ENCODE peak calls at places on chromosomes 12 and 14, in seven cellular contexts. One of them, this sample, is unnamed.

GRCh38 chr12:32131666-32132065 is 25.0 kb downstream of the BICD1 start:
- DNase-seq in left ventricle myocardium inferior: no peak
- DNase-seq in psoas muscle: no peak
- DNase-seq in BJ: no peak
- DNase-seq in ovary: no peak
- DNase-seq in tibial nerve: no peak
- DNase-seq in keratinocyte: no peak
- DNase-seq in this sample: no peak

GRCh38 chr12:1083888-1084262 is 92.9 kb downstream of the ERC1 start:
- DNase-seq in left ventricle myocardium inferior: no peak
- DNase-seq in psoas muscle: no peak
- DNase-seq in BJ: peak; percentile 52
- DNase-seq in ovary: no peak
- DNase-seq in tibial nerve: no peak
- DNase-seq in keratinocyte: no peak
- DNase-seq in this sample: no peak

GRCh38 chr14:65179918-65180724 is 77.8 kb upstream of the MAX start:
- DNase-seq in left ventricle myocardium inferior: peak; percentile 32
- DNase-seq in psoas muscle: peak; percentile 65
- DNase-seq in BJ: no peak
- DNase-seq in ovary: peak; percentile 59
- DNase-seq in tibial nerve: no peak
- DNase-seq in keratinocyte: peak; percentile 87
- DNase-seq in this sample: no peak

GRCh38 chr12:83527700-83528281 is 841.1 kb downstream of the TMTC2 start:
- DNase-seq in left ventricle myocardium inferior: no peak
- DNase-seq in psoas muscle: no peak
- DNase-seq in BJ: no peak
- DNase-seq in ovary: no peak
- DNase-seq in tibial nerve: no peak
- DNase-seq in keratinocyte: no peak
- DNase-seq in this sample: no peak

GRCh38 chr12:9367201-9367600 is 159.0 kb upstream of the PZP start:
- DNase-seq in left ventricle myocardium inferior: no peak
- DNase-seq in psoas muscle: no peak
- DNase-seq in BJ: no peak
- DNase-seq in ovary: no peak
- DNase-seq in tibial nerve: no peak
- DNase-seq in keratinocyte: no peak
- DNase-seq in this sample: no peak

GRCh38 chr12:64965920-64966319 is 141.5 kb downstream of the TBC1D30 start:
- DNase-seq in left ventricle myocardium inferior: no peak
- DNase-seq in psoas muscle: no peak
- DNase-seq in BJ: no peak
- DNase-seq in ovary: no peak
- DNase-seq in tibial nerve: no peak
- DNase-seq in keratinocyte: no peak
- DNase-seq in this sample: no peak

GRCh38 chr12:46367351-46368029 is 5.1 kb downstream of the SLC38A2 start:
- DNase-seq in left ventricle myocardium inferior: no peak
- DNase-seq in psoas muscle: no peak
- DNase-seq in BJ: no peak
- DNase-seq in ovary: no peak
- DNase-seq in tibial nerve: no peak
- DNase-seq in keratinocyte: no peak
- DNase-seq in this sample: no peak

GRCh38 chr12:118715647-118716046 is 265.7 kb upstream of the SRRM4 start:
- DNase-seq in left ventricle myocardium inferior: no peak
- DNase-seq in psoas muscle: no peak
- DNase-seq in BJ: no peak
- DNase-seq in ovary: no peak
- DNase-seq in tibial nerve: no peak
- DNase-seq in keratinocyte: no peak
- DNase-seq in this sample: no peak

GRCh38 chr14:47790477-47790876 is 115.1 kb upstream of the MDGA2 start:
- DNase-seq in left ventricle myocardium inferior: no peak
- DNase-seq in psoas muscle: no peak
- DNase-seq in BJ: no peak
- DNase-seq in ovary: no peak
- DNase-seq in tibial nerve: no peak
- DNase-seq in keratinocyte: no peak
- DNase-seq in this sample: no peak

GRCh38 chr14:24095196-24096068 is 1.3 kb downstream of the PCK2 start:
- DNase-seq in left ventricle myocardium inferior: peak; percentile 43
- DNase-seq in psoas muscle: peak; percentile 70
- DNase-seq in BJ: peak; percentile 29
- DNase-seq in ovary: peak; percentile 31
- DNase-seq in tibial nerve: peak; percentile 37
- DNase-seq in keratinocyte: no peak
- DNase-seq in this sample: peak; percentile 65

GRCh38 chr14:42174357-42174756 is 567.7 kb downstream of the LRFN5 start:
- DNase-seq in left ventricle myocardium inferior: no peak
- DNase-seq in psoas muscle: no peak
- DNase-seq in BJ: no peak
- DNase-seq in ovary: no peak
- DNase-seq in tibial nerve: no peak
- DNase-seq in keratinocyte: no peak
- DNase-seq in this sample: no peak

GRCh38 chr12:24889403-24889802 is 59.5 kb downstream of the BCAT1 start:
- DNase-seq in left ventricle myocardium inferior: no peak
- DNase-seq in psoas muscle: no peak
- DNase-seq in BJ: no peak
- DNase-seq in ovary: no peak
- DNase-seq in tibial nerve: no peak
- DNase-seq in keratinocyte: no peak
- DNase-seq in this sample: no peak

GRCh38 chr12:104632724-104633181 is 176.0 kb downstream of the CHST11 start:
- DNase-seq in left ventricle myocardium inferior: no peak
- DNase-seq in psoas muscle: no peak
- DNase-seq in BJ: no peak
- DNase-seq in ovary: no peak
- DNase-seq in tibial nerve: no peak
- DNase-seq in keratinocyte: no peak
- DNase-seq in this sample: no peak

GRCh38 chr12:45477526-45477925 is 252.0 kb upstream of the ARID2 start:
- DNase-seq in left ventricle myocardium inferior: no peak
- DNase-seq in psoas muscle: no peak
- DNase-seq in BJ: no peak
- DNase-seq in ovary: no peak
- DNase-seq in tibial nerve: no peak
- DNase-seq in keratinocyte: no peak
- DNase-seq in this sample: no peak

GRCh38 chr12:116598341-116599284 is 39.4 kb downstream of the MAP1LC3B2 start:
- DNase-seq in left ventricle myocardium inferior: peak; percentile 21
- DNase-seq in psoas muscle: no peak
- DNase-seq in BJ: no peak
- DNase-seq in ovary: peak; percentile 57
- DNase-seq in tibial nerve: no peak
- DNase-seq in keratinocyte: no peak
- DNase-seq in this sample: no peak

GRCh38 chr12:57541717-57542116 is 5.3 kb downstream of the DCTN2 start:
- DNase-seq in left ventricle myocardium inferior: no peak
- DNase-seq in psoas muscle: no peak
- DNase-seq in BJ: no peak
- DNase-seq in ovary: no peak
- DNase-seq in tibial nerve: no peak
- DNase-seq in keratinocyte: no peak
- DNase-seq in this sample: no peak

GRCh38 chr12:57543666-57544065 is 3.3 kb downstream of the DCTN2 start:
- DNase-seq in left ventricle myocardium inferior: no peak
- DNase-seq in psoas muscle: no peak
- DNase-seq in BJ: no peak
- DNase-seq in ovary: no peak
- DNase-seq in tibial nerve: no peak
- DNase-seq in keratinocyte: no peak
- DNase-seq in this sample: no peak

GRCh38 chr12:57536597-57536942 is 10.4 kb downstream of the DCTN2 start:
- DNase-seq in left ventricle myocardium inferior: no peak
- DNase-seq in psoas muscle: no peak
- DNase-seq in BJ: no peak
- DNase-seq in ovary: no peak
- DNase-seq in tibial nerve: no peak
- DNase-seq in keratinocyte: no peak
- DNase-seq in this sample: no peak

GRCh38 chr12:57539134-57539768 is 7.7 kb downstream of the DCTN2 start:
- DNase-seq in left ventricle myocardium inferior: no peak
- DNase-seq in psoas muscle: no peak
- DNase-seq in BJ: no peak
- DNase-seq in ovary: no peak
- DNase-seq in tibial nerve: no peak
- DNase-seq in keratinocyte: no peak
- DNase-seq in this sample: no peak

DNA sequence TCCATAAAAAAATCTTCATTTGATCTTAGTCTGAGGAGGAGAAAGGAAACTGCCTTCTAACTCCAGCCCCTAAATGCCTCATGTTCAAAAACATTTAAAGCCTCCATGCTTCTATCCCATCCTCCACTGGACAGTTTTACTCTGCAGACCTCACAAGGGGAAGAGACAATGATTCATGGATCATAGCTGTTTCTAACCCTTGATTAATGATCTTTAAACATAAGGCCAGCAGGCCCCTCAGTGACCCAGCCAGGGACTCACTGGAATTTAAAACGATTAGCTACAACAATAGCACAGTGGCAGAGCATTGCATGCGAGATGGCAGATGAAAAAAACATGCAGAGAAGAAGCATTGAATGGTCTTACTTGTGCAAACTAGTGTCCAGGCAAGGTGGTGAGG is 6.0 kb downstream of the DCTN2 start:
- DNase-seq in left ventricle myocardium inferior: no peak
- DNase-seq in psoas muscle: no peak
- DNase-seq in BJ: no peak
- DNase-seq in ovary: no peak
- DNase-seq in tibial nerve: no peak
- DNase-seq in keratinocyte: no peak
- DNase-seq in this sample: no peak
- H3K36me3 ChIP-seq in left ventricle myocardium inferior: peaks cover 40% of the 10 kb centered on the region
- H3K36me3 ChIP-seq in psoas muscle: peaks cover 80% of the 10 kb centered on the region
- H3K36me3 ChIP-seq in BJ: peaks cover 5% of the 10 kb centered on the region
- H3K36me3 ChIP-seq in ovary: no peaks in the 10 kb centered on the region
- H3K36me3 ChIP-seq in tibial nerve: peaks cover 67% of the 10 kb centered on the region
- H3K36me3 ChIP-seq in keratinocyte: peaks cover 29% of the 10 kb centered on the region
- H3K36me3 ChIP-seq in this sample: peaks cover 15% of the 10 kb centered on the region

DNA sequence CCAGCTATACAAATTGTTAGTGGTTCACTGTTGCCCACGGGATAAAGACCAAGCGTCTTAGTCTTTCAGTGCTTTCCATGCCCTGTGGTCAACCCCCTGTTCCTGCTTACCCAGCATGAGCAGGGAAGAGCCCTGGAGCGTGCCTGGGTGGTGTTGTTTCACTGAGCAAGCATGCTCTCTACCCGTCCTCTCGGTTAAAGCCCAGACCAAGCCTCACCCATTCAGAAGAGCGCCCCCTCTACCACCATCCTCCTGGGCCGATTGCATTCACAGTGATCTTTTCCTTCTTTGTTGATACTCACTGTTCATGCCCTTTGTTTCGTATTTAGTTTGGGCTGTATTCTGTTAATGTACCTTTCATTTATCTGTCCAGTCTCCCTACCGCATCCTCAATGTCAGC is 25.1 kb downstream of the DYRK4 start:
- DNase-seq in left ventricle myocardium inferior: no peak
- DNase-seq in psoas muscle: no peak
- DNase-seq in BJ: no peak
- DNase-seq in ovary: no peak
- DNase-seq in tibial nerve: no peak
- DNase-seq in keratinocyte: no peak
- DNase-seq in this sample: no peak
- TF ChIP-seq CTCF in left ventricle myocardium inferior: no peak
- TF ChIP-seq CTCF in psoas muscle: no peak
- TF ChIP-seq CTCF in BJ: no peak
- TF ChIP-seq CTCF in ovary: no peak
- TF ChIP-seq CTCF in tibial nerve: no peak
- TF ChIP-seq CTCF in keratinocyte: no peak
- TF ChIP-seq CTCF in this sample: no peak

GRCh38 chr14:22877000-22877501 is 5.5 kb downstream of the LRP10 start:
- DNase-seq in left ventricle myocardium inferior: no peak
- DNase-seq in psoas muscle: no peak
- DNase-seq in BJ: no peak
- DNase-seq in ovary: no peak
- DNase-seq in tibial nerve: no peak
- DNase-seq in keratinocyte: no peak
- DNase-seq in this sample: no peak

GRCh38 chr14:22872833-22873520 is 1.4 kb downstream of the LRP10 start:
- DNase-seq in left ventricle myocardium inferior: no peak
- DNase-seq in psoas muscle: no peak
- DNase-seq in BJ: no peak
- DNase-seq in ovary: no peak
- DNase-seq in tibial nerve: no peak
- DNase-seq in keratinocyte: no peak
- DNase-seq in this sample: no peak

GRCh38 chr14:22871962-22872832 is 657 bp downstream of the LRP10 start:
- DNase-seq in left ventricle myocardium inferior: peak; percentile 75
- DNase-seq in psoas muscle: peak; percentile 86
- DNase-seq in BJ: no peak
- DNase-seq in ovary: peak; percentile 92
- DNase-seq in tibial nerve: peak; percentile 82
- DNase-seq in keratinocyte: no peak
- DNase-seq in this sample: peak; percentile 86

GRCh38 chr14:22875748-22876319 is 4.3 kb downstream of the LRP10 start:
- DNase-seq in left ventricle myocardium inferior: no peak
- DNase-seq in psoas muscle: no peak
- DNase-seq in BJ: no peak
- DNase-seq in ovary: no peak
- DNase-seq in tibial nerve: no peak
- DNase-seq in keratinocyte: no peak
- DNase-seq in this sample: no peak

GRCh38 chr14:22875003-22875747 is 3.6 kb downstream of the LRP10 start:
- DNase-seq in left ventricle myocardium inferior: no peak
- DNase-seq in psoas muscle: no peak
- DNase-seq in BJ: no peak
- DNase-seq in ovary: no peak
- DNase-seq in tibial nerve: no peak
- DNase-seq in keratinocyte: no peak
- DNase-seq in this sample: no peak
- H3K36me3 ChIP-seq in left ventricle myocardium inferior: peaks cover 63% of the 10 kb centered on the region
- H3K36me3 ChIP-seq in psoas muscle: peaks cover 62% of the 10 kb centered on the region
- H3K36me3 ChIP-seq in BJ: peaks cover 49% of the 10 kb centered on the region
- H3K36me3 ChIP-seq in ovary: no peaks in the 10 kb centered on the region
- H3K36me3 ChIP-seq in tibial nerve: peaks cover 71% of the 10 kb centered on the region
- H3K36me3 ChIP-seq in keratinocyte: peaks cover 42% of the 10 kb centered on the region
- H3K36me3 ChIP-seq in this sample: peaks cover 55% of the 10 kb centered on the region

DNA sequence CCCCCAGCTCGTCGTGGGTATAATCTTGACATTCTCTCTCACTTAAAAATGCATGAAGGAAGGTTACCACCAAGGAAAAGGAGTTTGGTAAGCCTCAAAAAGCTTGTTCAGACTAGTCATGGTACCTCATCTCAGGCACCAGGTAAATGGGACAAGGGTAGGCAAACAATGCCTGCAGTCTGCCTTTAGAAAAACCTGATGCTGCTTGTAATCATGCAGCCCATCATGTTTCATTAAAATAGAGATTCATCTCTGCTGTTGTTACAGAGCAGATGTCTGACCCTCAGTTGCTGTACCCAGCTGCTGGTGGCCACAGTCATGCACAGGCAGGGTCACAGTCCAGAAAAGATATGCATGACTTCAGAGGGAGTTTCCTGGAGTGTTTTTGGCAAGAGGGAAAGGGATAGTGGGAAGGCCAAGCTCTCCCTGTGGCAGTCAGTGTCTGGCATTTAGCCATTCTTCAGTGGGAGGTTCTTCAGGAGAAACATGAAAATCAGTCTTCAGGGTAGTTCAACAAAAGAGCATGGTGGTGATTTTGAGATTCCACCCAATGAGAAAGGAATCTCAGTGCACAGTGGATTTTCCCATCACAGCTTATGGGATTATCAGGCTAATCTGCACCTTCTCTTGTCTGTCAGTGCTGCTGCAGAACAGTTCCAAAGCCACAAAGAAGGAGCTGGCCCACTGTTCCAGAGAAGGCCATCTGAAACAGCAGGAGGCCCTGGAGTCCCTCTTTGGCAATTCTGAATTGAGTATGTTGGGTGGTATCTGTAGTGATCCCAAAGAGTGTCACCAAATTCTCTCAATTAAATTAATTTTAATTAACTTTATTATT is 202.7 kb upstream of the FRMD6 start:
- DNase-seq in left ventricle myocardium inferior: peak; percentile 39
- DNase-seq in psoas muscle: peak; percentile 56
- DNase-seq in BJ: peak; percentile 94
- DNase-seq in ovary: no peak
- DNase-seq in tibial nerve: no peak
- DNase-seq in keratinocyte: no peak
- DNase-seq in this sample: no peak
- TF ChIP-seq CTCF in left ventricle myocardium inferior: no peak
- TF ChIP-seq CTCF in psoas muscle: no peak
- TF ChIP-seq CTCF in BJ: no peak
- TF ChIP-seq CTCF in ovary: no peak
- TF ChIP-seq CTCF in tibial nerve: no peak
- TF ChIP-seq CTCF in keratinocyte: no peak
- TF ChIP-seq CTCF in this sample: no peak

This sample was measured in lung.